ENCODE peak calls at places on chromosomes 3 and 15, in eight cellular contexts. One of them, this sample, is unnamed.

GRCh38 chr3:185558395-185558794 is 6.0 kb upstream of the LIPH start:
- DNase-seq in A172: no peak
- DNase-seq in COR-L47: no peak
- DNase-seq in adrenal gland: peak
- DNase-seq in pons: no peak
- DNase-seq in SIG-M5: no peak
- DNase-seq in endothelial cell: no peak
- DNase-seq in HepG2: peak
- DNase-seq in this sample: peak

GRCh38 chr3:150177673-150178378 is 207.1 kb upstream of the PFN2 start:
- DNase-seq in pons: no peak
- DNase-seq in HepG2: no peak
- DNase-seq in A172: peak
- DNase-seq in COR-L47: no peak
- DNase-seq in endothelial cell: no peak
- DNase-seq in SIG-M5: no peak
- DNase-seq in adrenal gland: no peak
- DNase-seq in this sample: no peak

GRCh38 chr15:97904196-97904572 is 56.3 kb upstream of the ARRDC4 start:
- DNase-seq in pons: peak
- DNase-seq in adrenal gland: peak
- DNase-seq in COR-L47: peak
- DNase-seq in SIG-M5: no peak
- DNase-seq in endothelial cell: peak
- DNase-seq in A172: peak
- DNase-seq in HepG2: peak
- DNase-seq in this sample: peak

GRCh38 chr15:62591842-62592838 is 427.1 kb upstream of the C2CD4B start:
- DNase-seq in adrenal gland: no peak
- DNase-seq in HepG2: peak
- DNase-seq in A172: peak
- DNase-seq in pons: no peak
- DNase-seq in SIG-M5: no peak
- DNase-seq in endothelial cell: no peak
- DNase-seq in COR-L47: no peak
- DNase-seq in this sample: no peak

GRCh38 chr3:51720292-51721061 is 13.6 kb downstream of the GRM2 start:
- DNase-seq in adrenal gland: no peak
- DNase-seq in COR-L47: no peak
- DNase-seq in A172: no peak
- DNase-seq in pons: no peak
- DNase-seq in SIG-M5: no peak
- DNase-seq in endothelial cell: no peak
- DNase-seq in HepG2: no peak
- DNase-seq in this sample: peak

GRCh38 chr3:142633073-142633472 is 36.9 kb downstream of the PLS1 start:
- DNase-seq in COR-L47: peak
- DNase-seq in HepG2: no peak
- DNase-seq in pons: no peak
- DNase-seq in adrenal gland: no peak
- DNase-seq in SIG-M5: no peak
- DNase-seq in A172: no peak
- DNase-seq in endothelial cell: no peak
- DNase-seq in this sample: no peak

GRCh38 chr3:133238015-133238414 is 161.8 kb upstream of the BFSP2 start:
- DNase-seq in SIG-M5: no peak
- DNase-seq in adrenal gland: no peak
- DNase-seq in pons: no peak
- DNase-seq in A172: no peak
- DNase-seq in HepG2: no peak
- DNase-seq in COR-L47: no peak
- DNase-seq in endothelial cell: no peak
- DNase-seq in this sample: no peak

GRCh38 chr3:102180291-102180931 is 254.4 kb upstream of the ZPLD1 start:
- DNase-seq in SIG-M5: no peak
- DNase-seq in A172: peak
- DNase-seq in endothelial cell: no peak
- DNase-seq in adrenal gland: no peak
- DNase-seq in COR-L47: no peak
- DNase-seq in pons: no peak
- DNase-seq in HepG2: no peak
- DNase-seq in this sample: no peak

GRCh38 chr3:27630892-27631291 is 91.2 kb downstream of the EOMES start:
- DNase-seq in pons: no peak
- DNase-seq in COR-L47: no peak
- DNase-seq in A172: peak
- DNase-seq in HepG2: no peak
- DNase-seq in endothelial cell: no peak
- DNase-seq in adrenal gland: no peak
- DNase-seq in SIG-M5: no peak
- DNase-seq in this sample: no peak

GRCh38 chr3:66113542-66113941 is 74.8 kb upstream of the MAGI1 start:
- DNase-seq in pons: no peak
- DNase-seq in COR-L47: no peak
- DNase-seq in SIG-M5: no peak
- DNase-seq in adrenal gland: no peak
- DNase-seq in HepG2: no peak
- DNase-seq in endothelial cell: no peak
- DNase-seq in A172: peak
- DNase-seq in this sample: no peak

GRCh38 chr3:126550488-126551051 is 8.2 kb downstream of the C3orf22 start:
- DNase-seq in HepG2: no peak
- DNase-seq in endothelial cell: peak
- DNase-seq in pons: no peak
- DNase-seq in A172: no peak
- DNase-seq in COR-L47: peak
- DNase-seq in SIG-M5: no peak
- DNase-seq in adrenal gland: no peak
- DNase-seq in this sample: no peak

This sample was measured in HuH-7.